ENCODE peak calls at places on chromosomes 4 and X, in nine cellular contexts. One of them, this sample, is unnamed.

GRCh38 chr4:184417802-184418511 is 56.4 kb downstream of the IRF2 start:
- DNase-seq in A673: peak; percentile 62
- DNase-seq in GM23338: no peak
- DNase-seq in A549: peak; percentile 60
- DNase-seq in CD8-positive, alpha-beta memory T cell: no peak
- DNase-seq in cardiac muscle cell: no peak
- DNase-seq in IMR-90: peak; percentile 94
- DNase-seq in tibial nerve: no peak
- DNase-seq in astrocyte: peak; percentile 84
- DNase-seq in this sample: no peak

GRCh38 chrX:15674514-15674898 is 9.9 kb upstream of the CLTRN start:
- DNase-seq in cardiac muscle cell: peak; percentile 94
- DNase-seq in tibial nerve: peak; percentile 86
- DNase-seq in GM23338: peak; percentile 86
- DNase-seq in A549: peak; percentile 97
- DNase-seq in A673: no peak
- DNase-seq in astrocyte: no peak
- DNase-seq in CD8-positive, alpha-beta memory T cell: peak; percentile 89
- DNase-seq in IMR-90: peak; percentile 96
- DNase-seq in this sample: peak; percentile 98

GRCh38 chrX:8971116-8971515 is 62.8 kb downstream of the FAM9B start:
- DNase-seq in cardiac muscle cell: peak; percentile 31
- DNase-seq in A549: peak; percentile 67
- DNase-seq in CD8-positive, alpha-beta memory T cell: no peak
- DNase-seq in tibial nerve: no peak
- DNase-seq in IMR-90: peak; percentile 67
- DNase-seq in astrocyte: peak; percentile 15
- DNase-seq in GM23338: peak; percentile 61
- DNase-seq in A673: peak; percentile 60
- DNase-seq in this sample: no peak

GRCh38 chr4:867526-868250 is 41.8 kb upstream of the CPLX1 start:
- DNase-seq in A673: no peak
- DNase-seq in IMR-90: no peak
- DNase-seq in GM23338: no peak
- DNase-seq in cardiac muscle cell: no peak
- DNase-seq in astrocyte: no peak
- DNase-seq in CD8-positive, alpha-beta memory T cell: no peak
- DNase-seq in A549: no peak
- DNase-seq in tibial nerve: no peak
- DNase-seq in this sample: no peak

GRCh38 chr4:6474053-6474568 is 1.7 kb upstream of the PPP2R2C start:
- DNase-seq in tibial nerve: no peak
- DNase-seq in IMR-90: no peak
- DNase-seq in A673: no peak
- DNase-seq in GM23338: peak; percentile 68
- DNase-seq in astrocyte: no peak
- DNase-seq in CD8-positive, alpha-beta memory T cell: no peak
- DNase-seq in A549: peak; percentile 56
- DNase-seq in cardiac muscle cell: no peak
- DNase-seq in this sample: no peak

GRCh38 chr4:1885414-1885813 is 14.2 kb downstream of the NSD2 start:
- DNase-seq in IMR-90: no peak
- DNase-seq in GM23338: no peak
- DNase-seq in cardiac muscle cell: peak; percentile 57
- DNase-seq in A673: no peak
- DNase-seq in CD8-positive, alpha-beta memory T cell: no peak
- DNase-seq in tibial nerve: no peak
- DNase-seq in astrocyte: no peak
- DNase-seq in A549: no peak
- DNase-seq in this sample: no peak

GRCh38 chrX:136162827-136163427 is 15.6 kb downstream of the FHL1 start:
- DNase-seq in A549: peak; percentile 59
- DNase-seq in A673: peak; percentile 66
- DNase-seq in CD8-positive, alpha-beta memory T cell: peak; percentile 49
- DNase-seq in IMR-90: peak; percentile 43
- DNase-seq in tibial nerve: no peak
- DNase-seq in cardiac muscle cell: peak; percentile 23
- DNase-seq in astrocyte: no peak
- DNase-seq in GM23338: peak; percentile 71
- DNase-seq in this sample: peak; percentile 54

GRCh38 chrX:1906028-1906427 is 291.2 kb downstream of the ASMT start:
- DNase-seq in A549: no peak
- DNase-seq in cardiac muscle cell: no peak
- DNase-seq in GM23338: no peak
- DNase-seq in CD8-positive, alpha-beta memory T cell: no peak
- DNase-seq in A673: no peak
- DNase-seq in tibial nerve: no peak
- DNase-seq in astrocyte: no peak
- DNase-seq in IMR-90: no peak
- DNase-seq in this sample: no peak

GRCh38 chr4:76265631-76266218 is 14.2 kb downstream of the FAM47E start:
- DNase-seq in GM23338: no peak
- DNase-seq in IMR-90: no peak
- DNase-seq in A549: no peak
- DNase-seq in cardiac muscle cell: no peak
- DNase-seq in CD8-positive, alpha-beta memory T cell: no peak
- DNase-seq in astrocyte: no peak
- DNase-seq in A673: no peak
- DNase-seq in tibial nerve: no peak
- DNase-seq in this sample: no peak

GRCh38 chrX:87813566-87813965 is 296.0 kb downstream of the KLHL4 start:
- DNase-seq in IMR-90: no peak
- DNase-seq in tibial nerve: no peak
- DNase-seq in A673: no peak
- DNase-seq in astrocyte: no peak
- DNase-seq in A549: no peak
- DNase-seq in GM23338: no peak
- DNase-seq in CD8-positive, alpha-beta memory T cell: no peak
- DNase-seq in cardiac muscle cell: no peak
- DNase-seq in this sample: no peak

GRCh38 chrX:40299502-40300118 is 201.9 kb upstream of the BCOR start:
- DNase-seq in GM23338: no peak
- DNase-seq in CD8-positive, alpha-beta memory T cell: peak; percentile 52
- DNase-seq in IMR-90: no peak
- DNase-seq in A673: no peak
- DNase-seq in tibial nerve: no peak
- DNase-seq in cardiac muscle cell: no peak
- DNase-seq in A549: no peak
- DNase-seq in astrocyte: no peak
- DNase-seq in this sample: no peak

GRCh38 chr4:37322122-37322521 is 77.6 kb downstream of the NWD2 start:
- DNase-seq in CD8-positive, alpha-beta memory T cell: no peak
- DNase-seq in A673: no peak
- DNase-seq in astrocyte: no peak
- DNase-seq in A549: no peak
- DNase-seq in IMR-90: no peak
- DNase-seq in cardiac muscle cell: no peak
- DNase-seq in GM23338: no peak
- DNase-seq in tibial nerve: no peak
- DNase-seq in this sample: no peak

GRCh38 chrX:152647978-152648377 is 10.3 kb downstream of the GABRQ start:
- DNase-seq in cardiac muscle cell: no peak
- DNase-seq in A549: no peak
- DNase-seq in CD8-positive, alpha-beta memory T cell: no peak
- DNase-seq in IMR-90: no peak
- DNase-seq in astrocyte: no peak
- DNase-seq in GM23338: no peak
- DNase-seq in A673: no peak
- DNase-seq in tibial nerve: no peak
- DNase-seq in this sample: no peak

GRCh38 chr4:16230308-16230707 is 4.0 kb upstream of the TAPT1 start:
- DNase-seq in GM23338: no peak
- DNase-seq in A549: no peak
- DNase-seq in A673: no peak
- DNase-seq in IMR-90: no peak
- DNase-seq in tibial nerve: no peak
- DNase-seq in astrocyte: no peak
- DNase-seq in CD8-positive, alpha-beta memory T cell: no peak
- DNase-seq in cardiac muscle cell: no peak
- DNase-seq in this sample: no peak

GRCh38 chrX:38154818-38155217 is 65.9 kb downstream of the SRPX start:
- DNase-seq in GM23338: no peak
- DNase-seq in A673: no peak
- DNase-seq in tibial nerve: no peak
- DNase-seq in astrocyte: no peak
- DNase-seq in A549: no peak
- DNase-seq in cardiac muscle cell: no peak
- DNase-seq in IMR-90: no peak
- DNase-seq in CD8-positive, alpha-beta memory T cell: no peak
- DNase-seq in this sample: no peak

GRCh38 chrX:20988804-20989203 is 385.4 kb upstream of the CNKSR2 start:
- DNase-seq in tibial nerve: no peak
- DNase-seq in GM23338: no peak
- DNase-seq in astrocyte: no peak
- DNase-seq in cardiac muscle cell: no peak
- DNase-seq in A549: no peak
- DNase-seq in A673: no peak
- DNase-seq in CD8-positive, alpha-beta memory T cell: no peak
- DNase-seq in IMR-90: no peak
- DNase-seq in this sample: no peak

GRCh38 chr4:40180356-40180755 is 16.5 kb upstream of the RHOH start:
- DNase-seq in CD8-positive, alpha-beta memory T cell: no peak
- DNase-seq in GM23338: no peak
- DNase-seq in astrocyte: peak; percentile 91
- DNase-seq in tibial nerve: no peak
- DNase-seq in cardiac muscle cell: no peak
- DNase-seq in A549: peak; percentile 42
- DNase-seq in IMR-90: peak; percentile 88
- DNase-seq in A673: peak; percentile 88
- DNase-seq in this sample: no peak

GRCh38 chr4:107658400-107659326 is 61.4 kb downstream of the PAPSS1 start:
- DNase-seq in GM23338: peak; percentile 16
- DNase-seq in A673: no peak
- DNase-seq in A549: no peak
- DNase-seq in CD8-positive, alpha-beta memory T cell: no peak
- DNase-seq in astrocyte: no peak
- DNase-seq in tibial nerve: no peak
- DNase-seq in cardiac muscle cell: no peak
- DNase-seq in IMR-90: no peak
- DNase-seq in this sample: no peak

GRCh38 chrX:54357414-54358377 is at the start of gene WNK3:
- DNase-seq in cardiac muscle cell: peak; percentile 88
- DNase-seq in tibial nerve: peak; percentile 58
- DNase-seq in IMR-90: peak; percentile 57
- DNase-seq in CD8-positive, alpha-beta memory T cell: no peak
- DNase-seq in astrocyte: peak; percentile 59
- DNase-seq in GM23338: peak; percentile 90
- DNase-seq in A673: peak; percentile 92
- DNase-seq in A549: peak; percentile 48
- DNase-seq in this sample: peak; percentile 86
- H3K27ac ChIP-seq in cardiac muscle cell: peak within 1 kb of the TSS; percentile 94
- H3K27ac ChIP-seq in tibial nerve: peak within 1 kb of the TSS; percentile 90
- H3K27ac ChIP-seq in IMR-90: peak within 1 kb of the TSS; percentile 50
- H3K27ac ChIP-seq in CD8-positive, alpha-beta memory T cell: no peak within 1 kb of the TSS
- H3K27ac ChIP-seq in astrocyte: peak within 1 kb of the TSS; percentile 66
- H3K27ac ChIP-seq in GM23338: peak within 1 kb of the TSS; percentile 99
- H3K27ac ChIP-seq in A673: peak within 1 kb of the TSS; percentile 91
- H3K27ac ChIP-seq in A549: peak within 1 kb of the TSS; percentile 42
- H3K27ac ChIP-seq in this sample: peak within 1 kb of the TSS; percentile 83

GRCh38 chrX:48695524-48695875 is 1.0 kb upstream of the SUV39H1 start:
- DNase-seq in A673: no peak
- DNase-seq in astrocyte: peak; percentile 17
- DNase-seq in CD8-positive, alpha-beta memory T cell: no peak
- DNase-seq in GM23338: no peak
- DNase-seq in tibial nerve: no peak
- DNase-seq in IMR-90: peak; percentile 28
- DNase-seq in A549: no peak
- DNase-seq in cardiac muscle cell: no peak
- DNase-seq in this sample: no peak
- H3K4me3 ChIP-seq in A673: peak overlapping the region; percentile 64
- H3K4me3 ChIP-seq in astrocyte: peak overlapping the region; percentile 75
- H3K4me3 ChIP-seq in CD8-positive, alpha-beta memory T cell: peak overlapping the region; percentile 80
- H3K4me3 ChIP-seq in GM23338: peak overlapping the region; percentile 67
- H3K4me3 ChIP-seq in tibial nerve: no peak overlapping the region
- H3K4me3 ChIP-seq in IMR-90: peak overlapping the region; percentile 64
- H3K4me3 ChIP-seq in A549: peak overlapping the region; percentile 97
- H3K4me3 ChIP-seq in cardiac muscle cell: peak overlapping the region; percentile 67
- H3K4me3 ChIP-seq in this sample: peak overlapping the region; percentile 88

GRCh38 chrX:101409043-101409442 is 1.0 kb downstream of the HNRNPH2 start:
- DNase-seq in GM23338: peak; percentile 11
- DNase-seq in IMR-90: no peak
- DNase-seq in A549: no peak
- DNase-seq in astrocyte: no peak
- DNase-seq in tibial nerve: no peak
- DNase-seq in cardiac muscle cell: no peak
- DNase-seq in A673: no peak
- DNase-seq in CD8-positive, alpha-beta memory T cell: no peak
- DNase-seq in this sample: peak; percentile 13
- H3K27ac ChIP-seq in GM23338: peak overlapping the region; percentile 94
- H3K27ac ChIP-seq in IMR-90: peak overlapping the region; percentile 40
- H3K27ac ChIP-seq in A549: peak overlapping the region; percentile 94
- H3K27ac ChIP-seq in astrocyte: peak overlapping the region; percentile 98
- H3K27ac ChIP-seq in tibial nerve: peak overlapping the region; percentile 92
- H3K27ac ChIP-seq in cardiac muscle cell: peak overlapping the region; percentile 100
- H3K27ac ChIP-seq in A673: peak overlapping the region; percentile 98
- H3K27ac ChIP-seq in CD8-positive, alpha-beta memory T cell: peak overlapping the region; percentile 95
- H3K27ac ChIP-seq in this sample: peak overlapping the region; percentile 91

GRCh38 chrX:107272431-107272921 is 66.1 kb downstream of the DNAAF6 start:
- DNase-seq in IMR-90: no peak
- DNase-seq in astrocyte: no peak
- DNase-seq in CD8-positive, alpha-beta memory T cell: no peak
- DNase-seq in tibial nerve: no peak
- DNase-seq in A549: peak; percentile 64
- DNase-seq in A673: peak; percentile 32
- DNase-seq in cardiac muscle cell: peak; percentile 35
- DNase-seq in GM23338: peak; percentile 75
- DNase-seq in this sample: no peak
- H3K4me3 ChIP-seq in IMR-90: no peak overlapping the region
- H3K4me3 ChIP-seq in astrocyte: no peak overlapping the region
- H3K4me3 ChIP-seq in CD8-positive, alpha-beta memory T cell: no peak overlapping the region
- H3K4me3 ChIP-seq in tibial nerve: no peak overlapping the region
- H3K4me3 ChIP-seq in A549: peak overlapping the region; percentile 50
- H3K4me3 ChIP-seq in A673: no peak overlapping the region
- H3K4me3 ChIP-seq in cardiac muscle cell: peak overlapping the region; percentile 24
- H3K4me3 ChIP-seq in GM23338: peak overlapping the region; percentile 54
- H3K4me3 ChIP-seq in this sample: no peak overlapping the region

DNA sequence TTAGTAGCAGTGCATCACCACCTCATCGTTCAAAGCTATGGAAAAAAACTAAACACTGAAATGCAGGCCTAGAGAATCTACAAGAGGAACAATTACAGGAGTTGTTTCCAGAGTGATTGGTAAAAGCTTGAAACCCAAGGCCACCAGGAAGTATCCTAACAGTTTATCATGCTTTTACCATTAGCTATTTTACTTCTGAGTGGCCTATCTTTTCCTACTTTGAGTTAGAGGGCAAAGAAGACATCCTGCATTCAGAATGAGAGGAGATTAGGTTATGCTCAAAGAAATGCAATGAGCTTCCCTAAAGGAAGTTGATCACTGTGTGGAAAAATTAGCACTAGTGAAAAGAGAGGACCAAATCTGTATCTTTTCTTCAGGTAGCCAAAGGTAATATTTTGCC is 69.8 kb upstream of the PRSS48 start:
- DNase-seq in astrocyte: no peak
- DNase-seq in A549: no peak
- DNase-seq in IMR-90: no peak
- DNase-seq in CD8-positive, alpha-beta memory T cell: no peak
- DNase-seq in A673: no peak
- DNase-seq in GM23338: no peak
- DNase-seq in cardiac muscle cell: no peak
- DNase-seq in tibial nerve: no peak
- DNase-seq in this sample: no peak
- H3K27ac ChIP-seq in astrocyte: no peak overlapping the region
- H3K27ac ChIP-seq in A549: no peak overlapping the region
- H3K27ac ChIP-seq in IMR-90: no peak overlapping the region
- H3K27ac ChIP-seq in CD8-positive, alpha-beta memory T cell: no peak overlapping the region
- H3K27ac ChIP-seq in A673: no peak overlapping the region
- H3K27ac ChIP-seq in GM23338: peak overlapping the region; percentile 11
- H3K27ac ChIP-seq in cardiac muscle cell: peak overlapping the region; percentile 81
- H3K27ac ChIP-seq in tibial nerve: peak overlapping the region; percentile 94
- H3K27ac ChIP-seq in this sample: peak overlapping the region; percentile 15

This sample was measured in adrenal gland.